ENCODE peak calls at places on chromosomes 6 and 20, in nine cellular contexts. M is breast epithelium, W is kidney epithelial cell, O is HL-60, B is HCT116, E is fibroblast of mammary gland, V is nephron progenitor cell, N is cardiac fibroblast, J is glutamatergic neuron. G is an unnamed sample.

GRCh38 chr6:148385379-148385778 is 42.7 kb downstream of the SASH1 start:
- DNase-seq in N (no peak), E (no peak), V (no peak), M (no peak), B (no peak), W (no peak), J (no peak), O (no peak), G (no peak)

GRCh38 chr6:120826253-120826652 is 508.0 kb downstream of the TBC1D32 start:
- DNase-seq in V (peak; percentile 59), J (peak; percentile 66), M (no peak), O (no peak), E (peak; percentile 6), B (peak; percentile 53), N (peak; percentile 3), W (no peak), G (no peak)

GRCh38 chr6:36273802-36274201 is 3.9 kb downstream of the PNPLA1 start:
- DNase-seq in N (no peak), J (no peak), V (no peak), B (no peak), W (no peak), M (no peak), O (no peak), E (no peak), G (no peak)

GRCh38 chr6:2951723-2952122 is 19.6 kb downstream of the SERPINB6 start:
- DNase-seq in N (no peak), O (no peak), M (no peak), V (no peak), E (no peak), W (no peak), B (no peak), J (no peak), G (peak; percentile 54)

GRCh38 chr6:40743690-40744446 is 156.7 kb upstream of the LRFN2 start:
- DNase-seq in W (no peak), M (no peak), E (no peak), B (no peak), N (no peak), O (no peak), J (no peak), V (no peak), G (no peak)

GRCh38 chr20:59006167-59006863 is 739 bp downstream of the CTSZ start:
- DNase-seq in J (peak; percentile 6), O (no peak), E (peak; percentile 35), V (no peak), N (no peak), W (no peak), M (no peak), B (no peak), G (no peak)

GRCh38 chr20:21714297-21715192 is 9.1 kb downstream of the PAX1 start:
- DNase-seq in E (no peak), V (peak; percentile 31), B (no peak), N (no peak), W (no peak), J (no peak), M (no peak), O (no peak), G (peak; percentile 68)

GRCh38 chr20:63456429-63457284 is 15.8 kb downstream of the KCNQ2 start:
- DNase-seq in W (no peak), E (no peak), B (no peak), O (no peak), J (peak; percentile 69), V (no peak), N (peak; percentile 40), M (no peak), G (no peak)

GRCh38 chr6:4017847-4018193 is 61.1 kb downstream of the FAM217A start:
- DNase-seq in J (no peak), E (peak; percentile 62), B (peak; percentile 28), V (no peak), M (no peak), N (peak; percentile 46), O (no peak), W (no peak), G (no peak)

GRCh38 chr6:155481215-155481614 is 25.6 kb upstream of the NOX3 start:
- DNase-seq in V (no peak), W (no peak), N (peak; percentile 20), O (no peak), B (no peak), M (no peak), J (no peak), E (peak; percentile 64), G (no peak)

GRCh38 chr6:137982418-137983189 is 115.5 kb downstream of the TNFAIP3 start:
- DNase-seq in O (no peak), V (no peak), N (no peak), J (no peak), W (no peak), E (no peak), M (no peak), B (no peak), G (no peak)

GRCh38 chr20:3068986-3069900 is 2.2 kb upstream of the OXT start:
- DNase-seq in N (no peak), B (no peak), E (peak; percentile 72), J (no peak), W (no peak), M (no peak), O (no peak), V (no peak), G (no peak)
- TF ChIP-seq CTCF in N (no peak), B (peak; percentile 41), E (no peak), J (no peak), W (no peak), M (no peak), O (no peak), V (no peak), G (no peak)

DNA sequence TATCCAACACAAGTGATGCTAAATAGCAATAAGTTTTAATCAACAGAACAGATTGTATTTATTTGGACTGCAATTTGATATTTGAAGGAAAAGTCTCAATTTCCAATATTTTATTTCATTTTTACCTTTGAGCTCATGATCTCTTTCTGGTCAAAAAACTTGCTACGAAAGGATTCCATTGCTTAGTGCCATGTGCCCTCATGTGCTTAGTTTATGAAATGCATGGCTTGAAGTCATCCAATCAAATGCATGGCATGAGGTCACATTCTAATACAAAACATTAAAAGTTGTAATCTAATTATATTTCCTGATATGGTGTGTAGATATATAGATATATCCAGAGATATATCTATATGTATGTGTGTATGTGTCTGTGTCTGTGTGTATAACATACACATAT is 321.2 kb upstream of the ADGRB3 start:
- DNase-seq in O (no peak), M (no peak), V (no peak), N (peak; percentile 60), E (peak; percentile 15), B (no peak), J (no peak), W (no peak), G (no peak)
- TF ChIP-seq CTCF in O (no peak), M (no peak), V (no peak), N (peak; percentile 50), E (peak; percentile 19), B (no peak), J (no peak), W (no peak), G (peak; percentile 63)

DNA sequence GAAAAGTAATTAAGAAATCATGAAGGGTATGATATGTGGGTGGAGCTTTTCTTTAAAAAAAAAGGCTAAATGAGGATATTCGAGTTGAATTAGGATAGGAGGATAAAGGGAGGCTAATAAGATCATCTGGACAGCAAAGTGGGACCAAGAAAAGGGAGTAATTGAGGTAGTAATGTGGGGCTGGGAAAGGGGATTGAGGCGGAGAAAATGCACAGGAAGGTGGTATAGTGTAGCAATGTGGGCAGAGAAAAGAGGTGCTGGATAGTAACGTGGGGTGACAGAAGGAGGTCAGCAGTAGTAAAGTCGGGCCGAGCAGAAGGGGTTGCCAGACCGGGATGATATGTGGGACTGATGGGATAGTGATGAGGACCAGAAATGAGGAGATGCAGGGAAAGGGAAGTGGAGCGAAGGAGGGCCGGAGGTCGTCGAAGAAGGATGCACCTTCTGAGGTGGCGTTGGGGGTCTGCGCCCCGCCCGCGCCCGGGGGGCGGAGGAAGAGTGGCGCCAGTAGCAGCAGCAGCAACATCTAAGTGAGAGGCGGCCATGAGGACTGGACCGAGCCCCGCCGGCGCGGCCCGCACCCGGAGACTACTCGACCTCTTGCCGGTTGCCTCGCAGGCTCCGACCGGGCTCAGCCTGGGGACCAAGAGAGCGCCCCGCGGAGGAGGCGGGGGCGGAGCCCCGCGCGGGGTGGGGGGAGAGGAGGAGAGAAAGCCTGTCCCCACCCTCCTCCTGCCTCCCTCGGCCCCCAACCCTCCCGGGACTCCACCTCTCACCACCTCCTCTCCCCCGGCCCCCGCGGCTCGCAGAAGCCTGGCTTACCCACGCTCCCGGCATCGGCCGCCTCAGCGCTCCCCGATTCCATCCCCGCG is 887 bp downstream of the GABBR1 start:
- DNase-seq in O (no peak), W (no peak), J (peak; percentile 78), V (peak; percentile 72), M (peak; percentile 54), B (no peak), E (peak; percentile 50), N (peak; percentile 78), G (peak; percentile 79)
- TF ChIP-seq CTCF in O (no peak), W (no peak), J (no peak), V (no peak), M (no peak), B (no peak), E (no peak), N (no peak), G (no peak)

DNA sequence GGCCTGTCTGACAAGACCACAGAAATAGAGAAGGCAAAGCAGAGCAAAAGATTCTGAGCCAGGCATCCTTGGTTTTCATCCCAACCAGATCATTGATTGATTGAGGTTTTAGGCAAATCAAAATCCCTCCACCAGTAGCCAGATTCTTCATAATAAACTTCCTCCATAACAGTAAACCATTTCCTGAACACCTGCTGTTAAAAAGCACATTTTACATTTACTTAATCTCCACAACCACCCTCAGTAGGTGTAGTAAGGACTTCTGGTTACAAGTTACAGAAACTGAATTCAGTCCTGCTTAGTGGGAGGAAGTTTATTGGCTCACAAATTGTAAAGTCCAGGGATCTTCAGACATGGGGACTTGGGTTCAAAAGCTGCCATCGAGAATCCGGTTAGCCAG is 28.3 kb downstream of the EIF2S2 start:
- DNase-seq in N (no peak), V (no peak), B (no peak), E (no peak), W (no peak), J (no peak), O (no peak), M (no peak), G (no peak)
- TF ChIP-seq CTCF in N (no peak), V (no peak), B (no peak), E (no peak), W (no peak), J (no peak), O (no peak), M (no peak), G (no peak)

DNA sequence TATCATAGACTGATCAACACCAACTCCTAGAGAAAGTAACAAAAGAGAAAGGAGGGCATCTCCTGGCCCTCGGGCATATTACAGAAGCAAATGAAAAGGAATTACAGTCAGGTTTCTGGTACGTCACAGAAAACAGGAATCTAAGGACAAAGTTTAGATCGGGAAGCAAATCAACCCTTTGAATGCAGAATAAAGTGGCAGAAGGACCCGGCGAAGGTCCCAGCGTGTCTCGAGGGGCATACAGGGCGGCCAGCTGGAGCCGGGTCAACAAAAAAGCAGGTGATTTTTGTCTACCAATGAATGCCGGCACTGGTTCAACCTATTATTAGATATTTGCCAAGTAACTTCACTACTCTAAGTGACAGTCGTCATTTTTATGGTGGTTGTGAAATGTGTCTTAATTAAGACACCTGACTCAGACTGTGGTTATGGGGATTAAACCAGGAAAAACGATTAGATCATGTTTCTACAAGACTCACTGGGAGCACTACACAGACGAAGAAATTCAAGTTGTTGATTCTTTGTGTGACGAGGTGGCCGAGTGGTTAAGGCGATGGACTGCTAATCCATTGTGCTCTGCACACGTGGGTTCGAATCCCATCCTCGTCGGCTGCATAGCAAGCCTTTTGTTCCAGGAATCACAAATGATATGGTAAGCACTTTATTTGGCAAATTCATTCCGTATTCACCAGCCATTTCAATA is 12.4 kb upstream of the ZSCAN9 start:
- DNase-seq in E (peak; percentile 91), M (peak; percentile 49), B (peak; percentile 80), O (peak; percentile 52), W (peak; percentile 68), J (peak; percentile 42), V (peak; percentile 68), N (peak; percentile 75), G (no peak)
- TF ChIP-seq CTCF in E (peak; percentile 17), M (no peak), B (peak; percentile 38), O (no peak), W (peak; percentile 11), J (no peak), V (no peak), N (no peak), G (no peak)

G was measured in type B pancreatic cell.